ENCODE peak calls at places on chromosomes 16 and 17, in ten cellular contexts. B is OCI-LY7; S is spleen; W is HCT116; D is CD8-positive, alpha-beta memory T cell; M is right cardiac atrium; Q is lower lobe of right lung; J is tibial nerve; R is ovary; E is DND-41. V is an unnamed sample. For H3K4me1, the result is how much of the 10 kb centered on the place peaks cover.

GRCh38 chr16:79801550-79802090 is 201.1 kb upstream of the MAF start:
- DNase-seq in B (no peak), S (no peak), W (no peak), D (no peak), M (no peak), Q (no peak), J (no peak), R (no peak), E (no peak), V (no peak)

GRCh38 chr16:48608871-48609452 is 1.0 kb downstream of the N4BP1 start:
- DNase-seq in B (no peak), S (no peak), W (no peak), D (no peak), M (no peak), Q (no peak), J (no peak), R (no peak), E (no peak), V (no peak)

GRCh38 chr16:85929259-85929704 is 30.3 kb downstream of the IRF8 start:
- DNase-seq in B (no peak), S (no peak), W (no peak), D (no peak), M (no peak), Q (no peak), J (no peak), R (no peak), E (no peak), V (no peak)

GRCh38 chr16:66427451-66427860 is 361 bp downstream of the BEAN1 start:
- DNase-seq in B (no peak), S (no peak), W (no peak), D (no peak), M (peak), Q (no peak), J (no peak), R (no peak), E (no peak), V (no peak)

GRCh38 chr16:35497399-35497798 is 2038.0 kb downstream of the TP53TG3F start:
- DNase-seq in B (no peak), S (no peak), W (no peak), D (no peak), M (no peak), Q (no peak), J (no peak), R (no peak), E (no peak), V (no peak)

GRCh38 chr16:47506800-47507199 is 45.7 kb downstream of the PHKB start:
- DNase-seq in B (peak), S (no peak), W (no peak), D (no peak), M (no peak), Q (no peak), J (no peak), R (no peak), E (no peak), V (no peak)

GRCh38 chr17:54754560-54754959 is 146.1 kb upstream of the TOM1L1 start:
- DNase-seq in B (peak), S (peak), W (peak), D (no peak), M (no peak), Q (no peak), J (no peak), R (no peak), E (peak), V (no peak)

GRCh38 chr17:74361613-74362391 is at the start of gene BTBD17:
- DNase-seq in B (no peak), S (peak), W (no peak), D (no peak), M (peak), Q (peak), J (peak), R (peak), E (no peak), V (no peak)

GRCh38 chr16:59905628-59906027 is 1171.5 kb upstream of the GOT2 start:
- DNase-seq in B (no peak), S (no peak), W (no peak), D (no peak), M (no peak), Q (no peak), J (no peak), R (no peak), E (no peak), V (no peak)

GRCh38 chr17:77572851-77573250 is 385.7 kb upstream of the TNRC6C start:
- DNase-seq in B (no peak), S (peak), W (no peak), D (no peak), M (no peak), Q (peak), J (no peak), R (no peak), E (no peak), V (no peak)

GRCh38 chr17:49016775-49017463 is 19.7 kb downstream of the IGF2BP1 start:
- DNase-seq in B (no peak), S (no peak), W (peak), D (no peak), M (peak), Q (no peak), J (no peak), R (no peak), E (no peak), V (peak)

GRCh38 chr16:85641776-85642176 is 28.7 kb downstream of the GSE1 start:
- DNase-seq in B (no peak), S (no peak), W (no peak), D (no peak), M (peak), Q (no peak), J (no peak), R (peak), E (no peak), V (no peak)

GRCh38 chr17:82035956-82036633 is 1.4 kb downstream of the DCXR start:
- DNase-seq in B (no peak), S (no peak), W (no peak), D (no peak), M (no peak), Q (no peak), J (no peak), R (no peak), E (no peak), V (no peak)

GRCh38 chr17:1239210-1239609 is 31.0 kb upstream of the BHLHA9 start:
- DNase-seq in B (no peak), S (no peak), W (no peak), D (peak), M (no peak), Q (no peak), J (no peak), R (no peak), E (peak), V (peak)

GRCh38 chr17:16872351-16872751 is 99.6 kb downstream of the TNFRSF13B start:
- DNase-seq in B (no peak), S (peak), W (no peak), D (no peak), M (no peak), Q (no peak), J (no peak), R (no peak), E (no peak), V (no peak)

GRCh38 chr16:89924298-89924924 is 1.3 kb downstream of the TUBB3 start:
- DNase-seq in B (peak), S (no peak), W (no peak), D (peak), M (peak), Q (no peak), J (no peak), R (no peak), E (peak), V (peak)

GRCh38 chr17:17144916-17145665 is 61.0 kb downstream of the PLD6 start:
- DNase-seq in B (no peak), S (no peak), W (no peak), D (no peak), M (peak), Q (no peak), J (no peak), R (no peak), E (no peak), V (no peak)

GRCh38 chr17:48728232-48729231 is at the start of gene HOXB13:
- DNase-seq in B (no peak), S (no peak), W (peak), D (peak), M (no peak), Q (no peak), J (no peak), R (no peak), E (no peak), V (peak)

GRCh38 chr16:26765087-26765486 is 301.6 kb upstream of the C16orf82 start:
- DNase-seq in B (peak), S (no peak), W (no peak), D (no peak), M (no peak), Q (no peak), J (no peak), R (no peak), E (peak), V (no peak)

GRCh38 chr17:16933317-16934132 is 38.4 kb downstream of the TNFRSF13B start:
- DNase-seq in B (no peak), S (peak), W (no peak), D (no peak), M (no peak), Q (no peak), J (no peak), R (no peak), E (no peak), V (no peak)

GRCh38 chr16:31128711-31129567 is 6.6 kb downstream of the PRSS8 start:
- DNase-seq in B (no peak), S (peak), W (no peak), D (no peak), M (peak), Q (peak), J (no peak), R (no peak), E (no peak), V (no peak)

GRCh38 chr16:10218490-10219206 is 36.4 kb upstream of the GRIN2A start:
- DNase-seq in B (no peak), S (no peak), W (no peak), D (no peak), M (no peak), Q (no peak), J (no peak), R (no peak), E (no peak), V (no peak)

GRCh38 chr16:80231888-80232287 is 308.9 kb upstream of the DYNLRB2 start:
- DNase-seq in B (peak), S (no peak), W (no peak), D (no peak), M (no peak), Q (no peak), J (no peak), R (no peak), E (no peak), V (peak)

GRCh38 chr16:66278111-66278531 is 88.4 kb upstream of the CDH5 start:
- DNase-seq in B (no peak), S (no peak), W (no peak), D (no peak), M (no peak), Q (peak), J (no peak), R (no peak), E (no peak), V (no peak)

GRCh38 chr16:11361751-11362742 is 16.8 kb downstream of the RMI2 start:
- DNase-seq in B (peak), S (peak), W (no peak), D (no peak), M (no peak), Q (no peak), J (no peak), R (no peak), E (peak), V (no peak)

GRCh38 chr17:15249487-15249886 is 15.6 kb downstream of the PMP22 start:
- DNase-seq in B (no peak), S (peak), W (no peak), D (no peak), M (no peak), Q (no peak), J (no peak), R (no peak), E (no peak), V (no peak)

GRCh38 chr17:33981713-33982601 is 273.1 kb upstream of the CCL2 start:
- DNase-seq in B (no peak), S (no peak), W (no peak), D (no peak), M (no peak), Q (no peak), J (no peak), R (no peak), E (no peak), V (no peak)

GRCh38 chr16:69106491-69107291 is 1.2 kb downstream of the HAS3 start:
- DNase-seq in B (no peak), S (peak), W (no peak), D (no peak), M (peak), Q (no peak), J (no peak), R (no peak), E (no peak), V (no peak)

GRCh38 chr17:38883592-38884526 is 14.0 kb downstream of the LASP1 start:
- DNase-seq in B (no peak), S (no peak), W (no peak), D (no peak), M (peak), Q (no peak), J (no peak), R (no peak), E (no peak), V (no peak)

GRCh38 chr16:67562918-67563707 is 787 bp downstream of the CTCF start:
- DNase-seq in B (peak), S (peak), W (peak), D (peak), M (peak), Q (peak), J (no peak), R (peak), E (peak), V (peak)

GRCh38 chr17:44959821-44960523 is 8.1 kb downstream of the C1QL1 start:
- DNase-seq in B (no peak), S (no peak), W (no peak), D (no peak), M (peak), Q (no peak), J (no peak), R (no peak), E (no peak), V (no peak)

GRCh38 chr16:35298460-35299243 is 1839.2 kb downstream of the TP53TG3F start:
- DNase-seq in B (no peak), S (no peak), W (no peak), D (no peak), M (no peak), Q (no peak), J (no peak), R (no peak), E (no peak), V (no peak)

GRCh38 chr17:81898029-81898866 is 3.8 kb upstream of the NPB start:
- DNase-seq in B (no peak), S (no peak), W (peak), D (no peak), M (no peak), Q (no peak), J (no peak), R (no peak), E (no peak), V (peak)

GRCh38 chr16:85631802-85632393 is 18.8 kb downstream of the GSE1 start:
- DNase-seq in B (no peak), S (no peak), W (no peak), D (no peak), M (no peak), Q (no peak), J (no peak), R (no peak), E (no peak), V (no peak)

GRCh38 chr16:19601083-19601976 is 45.8 kb downstream of the VPS35L start:
- DNase-seq in B (peak), S (no peak), W (peak), D (peak), M (no peak), Q (no peak), J (peak), R (peak), E (peak), V (peak)

GRCh38 chr16:49638696-49639629 is 216.9 kb downstream of the ZNF423 start:
- DNase-seq in B (no peak), S (peak), W (no peak), D (no peak), M (peak), Q (no peak), J (no peak), R (peak), E (no peak), V (peak)

GRCh38 chr17:81701288-81702071 is 1.7 kb upstream of the MRPL12 start:
- DNase-seq in B (peak), S (peak), W (no peak), D (no peak), M (peak), Q (no peak), J (no peak), R (no peak), E (no peak), V (no peak)

GRCh38 chr16:30747331-30747730 is 894 bp upstream of the PHKG2 start:
- DNase-seq in B (no peak), S (no peak), W (no peak), D (no peak), M (no peak), Q (no peak), J (no peak), R (no peak), E (no peak), V (peak)

DNA sequence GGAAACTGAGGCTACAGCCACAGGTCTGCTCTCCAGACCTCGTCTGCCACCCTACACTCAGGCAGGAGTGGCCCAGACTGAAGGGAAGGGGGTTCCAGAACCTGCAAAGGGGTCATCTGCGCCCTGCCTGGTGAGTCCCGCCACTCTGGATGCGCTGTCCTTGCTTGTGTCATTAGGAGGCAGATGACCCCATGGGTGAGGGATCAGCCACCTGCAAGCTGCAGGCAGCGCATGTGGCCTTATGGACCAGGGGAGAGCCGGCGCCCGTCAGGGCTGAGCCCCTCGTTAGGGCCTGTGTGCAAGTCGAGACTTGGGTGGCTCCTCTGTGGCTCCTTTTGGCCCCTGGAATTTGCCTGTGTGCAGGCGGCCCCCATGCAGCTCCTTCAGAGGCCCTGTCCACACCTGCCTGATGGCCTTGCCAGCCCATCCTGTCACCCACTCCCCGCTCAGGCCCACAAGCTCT is 5.7 kb downstream of the ZFPM1 start:
- DNase-seq in B (no peak), S (no peak), W (no peak), D (no peak), M (no peak), Q (no peak), J (no peak), R (no peak), E (no peak), V (no peak)
- H3K4me1 ChIP-seq in B (under half), S (half or more), W (half or more), D (half or more), M (under half), Q (under half), J (under half), R (under half), E (under half), V (under half)

DNA sequence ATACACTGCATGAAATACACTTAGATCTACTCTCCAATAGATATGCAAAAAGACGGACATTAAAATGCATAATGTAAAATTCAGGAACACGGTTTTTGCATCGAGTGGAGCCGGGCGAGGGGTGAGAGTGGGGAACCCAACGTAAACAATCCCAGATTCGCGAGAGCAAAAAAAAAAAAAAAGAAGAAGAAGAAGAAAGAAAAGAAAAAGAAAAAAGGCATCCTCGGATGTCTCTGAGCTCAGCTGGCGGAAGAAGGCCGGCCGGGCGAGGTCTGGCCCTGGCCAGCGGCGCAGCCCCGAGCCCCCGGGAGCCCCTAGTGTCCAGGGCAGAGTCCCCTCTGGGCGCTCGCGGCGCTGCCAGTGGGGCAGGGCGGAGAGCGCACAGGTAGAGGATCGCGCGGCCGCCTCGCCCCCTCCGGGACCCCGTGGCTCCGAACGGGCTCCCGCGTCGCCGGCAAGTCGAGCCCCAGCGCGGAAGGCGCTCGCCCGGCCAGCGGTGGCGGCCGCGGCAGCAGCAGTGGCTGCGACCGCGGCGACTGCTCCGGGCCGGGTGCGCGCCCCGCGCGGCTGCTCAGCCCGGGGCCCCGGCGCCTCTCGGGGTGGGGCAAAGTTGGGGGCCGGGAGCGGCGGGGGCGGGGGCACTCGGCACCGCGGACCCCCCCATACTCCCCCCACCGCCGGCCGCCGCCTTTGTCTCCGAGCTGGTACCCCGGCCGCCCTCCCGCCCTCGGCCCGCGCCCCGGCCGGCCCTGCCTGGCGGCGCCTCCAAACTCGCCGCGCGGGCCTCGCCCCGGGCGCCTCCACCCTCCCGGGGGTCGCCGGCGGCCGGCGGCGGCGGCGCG is 9.7 kb upstream of the ZFHX3 start:
- DNase-seq in B (peak), S (peak), W (no peak), D (no peak), M (peak), Q (peak), J (no peak), R (peak), E (peak), V (no peak)
- H3K4me1 ChIP-seq in B (half or more), S (under half), W (half or more), D (under half), M (under half), Q (under half), J (under half), R (under half), E (under half), V (under half)

GRCh38 chr16:1497014-1497598 is 3.9 kb downstream of the TELO2 start:
- DNase-seq in B (no peak), S (peak), W (no peak), D (no peak), M (peak), Q (peak), J (no peak), R (no peak), E (no peak), V (no peak)
- H3K4me1 ChIP-seq in B (under half), S (under half), W (under half), D (under half), M (under half), Q (under half), J (under half), R (under half), E (under half), V (under half)

GRCh38 chr17:57905875-57906455 is 49.2 kb downstream of the CUEDC1 start:
- DNase-seq in B (no peak), S (no peak), W (no peak), D (no peak), M (no peak), Q (no peak), J (no peak), R (no peak), E (no peak), V (no peak)
- H3K4me1 ChIP-seq in B (under half), S (under half), W (half or more), D (under half), M (under half), Q (half or more), J (half or more), R (under half), E (under half), V (under half)

DNA sequence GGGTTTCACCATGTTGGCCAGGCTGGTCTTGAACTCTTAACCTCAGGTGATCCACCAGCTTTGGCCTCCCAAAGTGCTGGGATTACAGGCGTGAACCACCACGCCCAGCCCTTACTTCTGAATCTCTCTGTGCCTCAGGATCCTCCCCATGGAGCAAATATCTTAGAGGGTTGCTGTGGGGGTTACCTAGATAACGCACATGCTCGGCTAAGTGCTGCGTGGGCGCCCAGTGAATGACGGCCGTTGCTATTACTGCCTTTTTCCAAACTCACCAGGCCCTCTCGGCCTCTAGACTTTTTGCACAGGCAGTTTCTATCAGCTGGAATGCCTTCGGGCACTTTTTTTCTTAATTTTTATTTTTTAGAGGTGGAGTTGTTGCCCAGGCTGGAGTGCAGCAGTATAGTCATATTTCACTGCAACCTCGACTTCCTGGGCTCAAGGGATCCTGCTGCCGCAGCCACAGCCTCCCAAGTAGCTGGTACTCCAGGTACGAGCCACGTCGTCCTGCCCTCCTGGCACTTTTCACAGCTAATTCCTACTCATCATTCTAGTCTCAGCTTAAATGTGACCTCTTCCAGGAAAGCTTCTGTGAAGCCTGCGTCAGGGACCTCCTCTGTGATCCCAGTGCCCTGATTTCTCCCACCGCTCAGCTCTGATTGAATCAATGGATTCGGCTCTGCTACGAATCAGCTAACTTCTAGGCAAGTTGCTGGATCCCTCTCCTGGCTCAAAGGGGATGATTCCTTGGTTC is 8.6 kb downstream of the CCDC102A start:
- DNase-seq in B (no peak), S (peak), W (no peak), D (no peak), M (no peak), Q (peak), J (no peak), R (no peak), E (no peak), V (no peak)
- H3K4me1 ChIP-seq in B (half or more), S (under half), W (under half), D (under half), M (under half), Q (under half), J (under half), R (under half), E (under half), V (under half)